ENCODE peak calls at places on chromosomes 6 and 20, in nine cellular contexts. Z is HCT116, J is neural progenitor cell, U is breast epithelium, H is right lobe of liver, S is lower lobe of right lung, Q is PC-3, N is A549, W is fibroblast of lung. L is an unnamed sample.

GRCh38 chr6:112457891-112458290 is 110.8 kb downstream of the RFPL4B start:
- DNase-seq in Z (no peak), J (no peak), U (no peak), H (no peak), S (no peak), Q (no peak), N (no peak), W (no peak), L (no peak)

GRCh38 chr6:67131827-67132226 is 1424.8 kb upstream of the EYS start:
- DNase-seq in Z (no peak), J (peak; percentile 16), U (peak; percentile 55), H (no peak), S (no peak), Q (peak; percentile 21), N (no peak), W (peak; percentile 76), L (no peak)

GRCh38 chr6:34067814-34068213 is 78.1 kb downstream of the GRM4 start:
- DNase-seq in Z (no peak), J (no peak), U (no peak), H (no peak), S (no peak), Q (peak; percentile 26), N (peak; percentile 13), W (no peak), L (no peak)

GRCh38 chr6:128370072-128370471 is 150.3 kb downstream of the PTPRK start:
- DNase-seq in Z (no peak), J (no peak), U (no peak), H (no peak), S (no peak), Q (peak; percentile 51), N (peak; percentile 3), W (peak; percentile 59), L (no peak)

GRCh38 chr6:139166956-139167313 is 32.1 kb downstream of the HECA start:
- DNase-seq in Z (no peak), J (no peak), U (no peak), H (no peak), S (no peak), Q (no peak), N (no peak), W (no peak), L (no peak)

GRCh38 chr20:19304886-19305415 is 92.5 kb downstream of the SLC24A3 start:
- DNase-seq in Z (no peak), J (no peak), U (no peak), H (no peak), S (no peak), Q (no peak), N (no peak), W (no peak), L (no peak)

GRCh38 chr6:113818528-113818927 is 38.6 kb upstream of the MARCKS start:
- DNase-seq in Z (no peak), J (no peak), U (no peak), H (no peak), S (no peak), Q (no peak), N (no peak), W (peak; percentile 31), L (no peak)

GRCh38 chr6:133973109-133973971 is 20.3 kb downstream of the TBPL1 start:
- DNase-seq in Z (peak; percentile 44), J (peak; percentile 58), U (no peak), H (no peak), S (no peak), Q (peak; percentile 68), N (peak; percentile 39), W (peak; percentile 76), L (no peak)

GRCh38 chr6:156775717-156776116 is 1.5 kb upstream of the ARID1B start:
- DNase-seq in Z (no peak), J (no peak), U (no peak), H (no peak), S (no peak), Q (peak; percentile 32), N (no peak), W (no peak), L (no peak)

GRCh38 chr6:159724778-159725177 is 2.5 kb upstream of the WTAP start:
- DNase-seq in Z (no peak), J (no peak), U (no peak), H (no peak), S (no peak), Q (no peak), N (no peak), W (no peak), L (no peak)

GRCh38 chr20:41587956-41588355 is 30.2 kb downstream of the CHD6 start:
- DNase-seq in Z (no peak), J (no peak), U (no peak), H (no peak), S (no peak), Q (peak; percentile 78), N (no peak), W (peak; percentile 62), L (no peak)

GRCh38 chr6:133435065-133435728 is 194.0 kb downstream of the EYA4 start:
- DNase-seq in Z (no peak), J (no peak), U (no peak), H (peak; percentile 75), S (no peak), Q (no peak), N (no peak), W (peak; percentile 12), L (peak; percentile 44)

GRCh38 chr6:166589334-166589731 is 2.9 kb upstream of the RAMACL start:
- DNase-seq in Z (no peak), J (no peak), U (no peak), H (no peak), S (no peak), Q (no peak), N (no peak), W (no peak), L (no peak)

GRCh38 chr6:145214570-145214969 is 520.8 kb downstream of the EPM2A start:
- DNase-seq in Z (peak; percentile 36), J (peak; percentile 45), U (no peak), H (no peak), S (no peak), Q (peak; percentile 53), N (no peak), W (peak; percentile 59), L (no peak)

GRCh38 chr6:41199427-41200246 is 1.3 kb downstream of the TREML2 start:
- DNase-seq in Z (no peak), J (no peak), U (no peak), H (no peak), S (no peak), Q (no peak), N (no peak), W (no peak), L (no peak)

GRCh38 chr6:73264446-73264845 is 1.4 kb upstream of the KHDC1 start:
- DNase-seq in Z (no peak), J (no peak), U (peak; percentile 56), H (no peak), S (no peak), Q (peak; percentile 70), N (no peak), W (no peak), L (no peak)

GRCh38 chr6:30813623-30814136 is 69.3 kb upstream of the IER3 start:
- DNase-seq in Z (no peak), J (no peak), U (no peak), H (no peak), S (no peak), Q (peak; percentile 48), N (no peak), W (no peak), L (no peak)
- H3K4me1 ChIP-seq in Z (peaks cover 76% of the 10 kb centered on the region), J (no peaks in the 10 kb centered on the region), U (no peaks in the 10 kb centered on the region), H (no peaks in the 10 kb centered on the region), S (peaks cover 24% of the 10 kb centered on the region), Q (peaks cover 55% of the 10 kb centered on the region), N (peaks cover 50% of the 10 kb centered on the region), W (peaks cover 7% of the 10 kb centered on the region), L (no peaks in the 10 kb centered on the region)

DNA sequence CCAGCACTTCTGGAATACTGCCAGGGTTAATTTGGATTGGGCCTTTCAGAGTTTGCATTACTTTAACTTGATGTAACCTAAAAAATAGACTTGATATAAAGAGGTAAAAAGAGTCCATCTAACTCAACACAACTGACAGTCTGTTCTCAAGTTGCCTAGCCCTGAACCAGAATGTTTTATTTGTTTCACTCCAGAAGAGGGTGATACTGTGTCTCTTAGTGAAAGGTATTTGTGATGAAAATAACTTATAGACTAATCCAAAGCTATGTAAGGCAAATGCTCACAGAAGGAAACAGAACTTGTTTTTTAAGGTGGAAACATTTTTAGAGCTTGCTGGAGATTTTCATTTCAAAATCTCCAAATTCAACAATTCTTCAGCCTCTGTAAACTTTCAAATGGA is 469.1 kb upstream of the RUNX2 start:
- DNase-seq in Z (no peak), J (no peak), U (no peak), H (no peak), S (no peak), Q (no peak), N (no peak), W (peak; percentile 5), L (no peak)
- TF ChIP-seq CTCF in Z (no peak), J (no peak), U (no peak), H (no peak), S (no peak), Q (no peak), N (no peak), W (no peak), L (no peak)

GRCh38 chr6:21800330-21800729 is 206.8 kb downstream of the SOX4 start:
- DNase-seq in Z (no peak), J (no peak), U (no peak), H (no peak), S (no peak), Q (peak; percentile 46), N (no peak), W (no peak), L (no peak)

GRCh38 chr6:21801786-21802610 is 208.4 kb downstream of the SOX4 start:
- DNase-seq in Z (no peak), J (no peak), U (no peak), H (no peak), S (no peak), Q (no peak), N (no peak), W (no peak), L (no peak)

GRCh38 chr6:21800948-21801438 is 207.4 kb downstream of the SOX4 start:
- DNase-seq in Z (no peak), J (no peak), U (no peak), H (no peak), S (no peak), Q (peak; percentile 90), N (peak; percentile 82), W (peak; percentile 58), L (no peak)

GRCh38 chr6:21804941-21805610 is 211.5 kb downstream of the SOX4 start:
- DNase-seq in Z (no peak), J (no peak), U (no peak), H (no peak), S (no peak), Q (no peak), N (no peak), W (peak; percentile 30), L (no peak)

GRCh38 chr6:21802611-21802899 is 209.0 kb downstream of the SOX4 start:
- DNase-seq in Z (no peak), J (no peak), U (no peak), H (no peak), S (no peak), Q (no peak), N (no peak), W (no peak), L (no peak)
- H3K4me3 ChIP-seq in Z (no peak overlapping the region), J (no peak overlapping the region), U (no peak overlapping the region), H (no peak overlapping the region), S (no peak overlapping the region), Q (no peak overlapping the region), N (no peak overlapping the region), W (no peak overlapping the region), L (no peak overlapping the region)

GRCh38 chr6:44002071-44002590 is 125.1 kb downstream of the MRPL14 start:
- DNase-seq in Z (no peak), J (peak; percentile 97), U (no peak), H (peak; percentile 67), S (peak; percentile 57), Q (no peak), N (no peak), W (no peak), L (no peak)
- H3K4me1 ChIP-seq in Z (peaks cover 40% of the 10 kb centered on the region), J (peaks cover 40% of the 10 kb centered on the region), U (no peaks in the 10 kb centered on the region), H (no peaks in the 10 kb centered on the region), S (peaks cover 14% of the 10 kb centered on the region), Q (peaks cover 7% of the 10 kb centered on the region), N (peaks cover 65% of the 10 kb centered on the region), W (peaks cover 20% of the 10 kb centered on the region), L (peaks cover 6% of the 10 kb centered on the region)

GRCh38 chr6:150466196-150466595 is 97.4 kb downstream of the IYD start:
- DNase-seq in Z (no peak), J (no peak), U (no peak), H (no peak), S (no peak), Q (peak; percentile 28), N (no peak), W (no peak), L (no peak)
- TF ChIP-seq CTCF in Z (no peak), J (no peak), U (no peak), H (no peak), S (no peak), Q (no peak), N (no peak), W (no peak), L (no peak)